ENCODE peak calls at places on chromosomes 12 and 14, in four cellular contexts. A is mesendoderm, F is H1, R is H9. S is an unnamed sample. For H3K79me2, the result is how much of the 10 kb centered on the place peaks cover.

GRCh38 chr12:25023808-25024207 is 74.9 kb upstream of the BCAT1 start:
- DNase-seq in A (no peak), F (no peak), R (no peak), S (no peak)

GRCh38 chr12:115934046-115934445 is 343.4 kb downstream of the MED13L start:
- DNase-seq in A (no peak), F (no peak), R (no peak), S (no peak)

GRCh38 chr12:5003025-5003666 is 40.5 kb upstream of the KCNA5 start:
- DNase-seq in A (peak), F (peak), R (peak), S (peak)

GRCh38 chr12:79344855-79345840 is 345.6 kb downstream of the PAWR start:
- DNase-seq in A (peak), F (no peak), R (peak), S (peak)

GRCh38 chr14:74941676-74942097 is 13.7 kb downstream of the PGF start:
- DNase-seq in A (no peak), F (no peak), R (no peak), S (no peak)

GRCh38 chr12:26101833-26102232 is 23.0 kb downstream of the BHLHE41 start:
- DNase-seq in A (peak), F (no peak), R (no peak), S (no peak)

GRCh38 chr14:40417777-40418401 is 985.7 kb upstream of the FBXO33 start:
- DNase-seq in A (peak), F (peak), R (peak), S (no peak)

GRCh38 chr14:91283666-91284065 is 39.2 kb upstream of the GPR68 start:
- DNase-seq in A (no peak), F (no peak), R (no peak), S (no peak)

GRCh38 chr12:50790081-50790480 is 26.2 kb downstream of the ATF1 start:
- DNase-seq in A (no peak), F (no peak), R (no peak), S (peak)
- H3K79me2 ChIP-seq in A (under half), F (under half), R (under half), S (under half)

DNA sequence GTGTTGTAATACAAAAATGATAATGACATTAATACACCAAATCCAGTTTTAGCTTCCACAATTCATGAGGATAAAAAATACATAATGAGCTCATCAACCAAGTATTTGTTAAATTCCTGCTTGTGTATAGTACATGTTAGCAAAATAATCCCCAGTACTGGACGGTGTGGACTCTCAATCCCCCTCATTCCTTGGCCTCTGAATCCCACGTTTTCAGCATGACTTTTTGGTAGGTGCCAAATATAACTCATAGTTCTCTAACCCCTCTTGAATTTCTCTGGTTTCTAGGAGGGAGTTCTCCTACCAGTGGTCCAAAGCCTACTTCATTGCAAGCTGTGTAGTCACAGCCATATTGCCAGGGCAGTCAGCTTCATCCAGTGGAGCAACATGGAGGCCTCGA is 41.4 kb upstream of the EPS8 start:
- DNase-seq in A (no peak), F (no peak), R (no peak), S (no peak)
- H2BK5ac ChIP-seq in A (no peak), F (no peak), R (no peak), S (no peak)

GRCh38 chr14:73761621-73762355 is 47.6 kb upstream of the PNMA1 start:
- DNase-seq in A (no peak), F (no peak), R (no peak), S (no peak)

GRCh38 chr14:73759714-73760597 is 45.8 kb upstream of the PNMA1 start:
- DNase-seq in A (peak), F (peak), R (peak), S (peak)

GRCh38 chr14:73762375-73762822 is 48.2 kb upstream of the PNMA1 start:
- DNase-seq in A (no peak), F (no peak), R (no peak), S (peak)

GRCh38 chr14:73759183-73759713 is 45.1 kb upstream of the PNMA1 start:
- DNase-seq in A (no peak), F (no peak), R (no peak), S (peak)

DNA sequence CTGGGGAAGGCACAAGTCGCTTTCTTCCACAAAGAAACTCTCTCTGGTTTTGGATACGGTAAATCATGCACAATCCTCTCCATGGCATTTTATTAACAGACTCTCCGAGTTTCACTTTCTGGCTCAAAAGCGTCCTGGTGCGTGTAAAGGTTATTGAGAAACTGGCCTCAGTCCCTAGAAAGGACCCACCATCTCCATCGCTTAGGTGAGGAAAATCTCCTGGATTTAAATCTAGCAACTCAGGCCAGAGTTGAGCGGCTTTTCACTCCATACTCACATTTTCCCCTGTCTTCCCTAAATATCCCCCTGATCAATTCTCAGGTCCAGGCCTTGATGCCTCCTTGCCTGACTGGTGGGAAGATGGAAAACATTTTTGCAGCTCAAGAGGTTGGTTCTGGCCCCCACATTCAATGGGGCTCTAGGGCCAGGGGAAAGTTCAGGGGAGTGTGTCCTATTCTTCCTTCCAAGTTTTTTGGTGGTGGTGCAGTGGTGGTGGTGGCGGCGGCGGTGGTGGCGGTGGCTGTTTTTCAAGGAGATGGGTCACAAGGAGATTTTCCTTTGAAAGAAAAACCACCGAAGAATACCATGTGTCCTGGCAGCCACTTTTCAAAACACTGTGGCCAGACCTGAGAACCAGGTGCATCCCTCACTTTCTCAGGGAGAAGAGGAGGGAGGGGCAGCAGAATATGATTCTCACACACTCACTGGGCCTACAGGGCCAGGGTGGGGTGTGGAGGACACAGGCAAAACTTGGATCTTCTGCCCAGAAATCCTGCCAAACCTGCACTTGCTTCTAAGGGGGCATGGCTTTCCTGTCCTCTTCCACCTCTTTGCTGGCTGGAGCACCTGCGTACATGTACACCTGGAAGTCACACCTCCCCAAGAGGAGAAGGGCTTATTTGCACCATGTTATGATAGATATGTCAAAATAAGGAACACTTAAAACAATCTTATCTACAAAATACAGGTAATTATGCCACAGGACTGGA is 46.7 kb upstream of the PNMA1 start:
- DNase-seq in A (no peak), F (no peak), R (no peak), S (no peak)
- H3K79me2 ChIP-seq in A (under half), F (under half), R (under half), S (under half)

GRCh38 chr12:28905220-28905940 is 243.7 kb upstream of the FAR2 start:
- DNase-seq in A (no peak), F (no peak), R (no peak), S (no peak)

DNA sequence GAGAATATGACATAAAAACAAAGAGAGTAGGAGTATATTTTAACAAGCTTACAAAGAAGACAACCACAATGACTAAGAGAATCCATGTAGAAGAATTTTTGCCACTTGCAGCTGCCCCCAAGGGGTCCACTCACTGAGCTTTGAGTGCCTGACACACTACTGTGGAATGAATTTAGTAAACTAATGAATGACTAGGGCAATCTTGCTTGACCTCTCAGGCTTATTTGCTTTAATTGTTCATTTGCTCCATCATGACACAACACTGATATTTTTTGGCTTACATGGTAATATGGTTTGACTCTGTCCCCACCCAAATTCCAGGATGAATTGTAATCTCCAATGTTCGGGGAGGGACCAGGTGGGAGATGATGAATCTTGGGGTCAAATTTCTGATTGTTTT is 249.1 kb upstream of the FAR2 start:
- DNase-seq in A (no peak), F (no peak), R (no peak), S (no peak)
- H2BK5ac ChIP-seq in A (no peak), F (no peak), R (no peak), S (no peak)

DNA sequence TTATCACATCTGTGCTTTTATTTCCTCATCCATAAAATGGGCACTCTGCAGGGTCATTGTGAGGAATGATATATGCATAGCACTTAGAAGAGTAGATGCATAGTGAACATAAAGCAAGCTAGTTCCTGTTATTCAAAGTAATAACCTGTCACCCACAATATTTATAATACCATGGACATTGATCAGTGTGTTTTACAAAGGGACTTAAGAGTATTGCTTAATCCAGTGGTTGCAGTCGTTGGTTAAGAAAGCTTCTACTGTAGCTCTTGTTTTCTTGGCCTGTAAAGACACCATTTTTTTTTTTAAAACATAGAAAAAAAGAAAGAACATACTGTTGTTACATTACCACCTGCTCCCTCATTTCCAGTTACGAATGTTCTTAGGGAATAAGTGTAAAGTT is 13.1 kb downstream of the METAP2 start:
- DNase-seq in A (no peak), F (no peak), R (no peak), S (no peak)
- H3K79me2 ChIP-seq in A (under half), F (under half), R (under half), S (under half)

GRCh38 chr14:105324871-105325270 is 10.3 kb downstream of the PACS2 start:
- DNase-seq in A (no peak), F (no peak), R (no peak), S (no peak)

GRCh38 chr14:105325303-105325702 is 10.8 kb downstream of the PACS2 start:
- DNase-seq in A (no peak), F (no peak), R (no peak), S (no peak)

GRCh38 chr14:105322791-105323556 is 8.4 kb downstream of the PACS2 start:
- DNase-seq in A (no peak), F (no peak), R (peak), S (no peak)

GRCh38 chr14:105324080-105324778 is 9.7 kb downstream of the PACS2 start:
- DNase-seq in A (no peak), F (peak), R (no peak), S (no peak)

DNA sequence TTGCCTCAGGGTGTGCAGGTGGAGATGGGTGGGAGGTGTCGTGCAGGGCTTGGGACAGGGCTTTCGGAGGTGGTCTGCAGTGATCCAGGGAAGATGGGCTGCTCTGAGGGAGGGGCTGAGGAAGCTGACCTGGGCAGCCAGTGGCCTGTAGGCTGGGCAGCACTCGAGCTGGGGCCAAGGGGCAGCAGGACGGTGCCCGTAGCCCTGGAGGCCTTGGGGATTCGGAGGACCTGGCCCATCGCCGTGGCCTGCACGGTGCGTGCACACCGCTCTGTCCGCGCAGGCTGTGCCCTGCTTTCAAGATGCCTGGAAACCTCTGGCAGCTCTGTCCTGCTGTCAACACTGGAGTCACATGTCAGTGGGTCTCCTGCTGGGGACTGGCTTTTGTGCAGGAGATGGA is 9.1 kb downstream of the PACS2 start:
- DNase-seq in A (no peak), F (no peak), R (no peak), S (no peak)
- H2BK5ac ChIP-seq in A (no peak), F (peak), R (no peak), S (no peak)

GRCh38 chr12:66196806-66197205 is 7.8 kb downstream of the IRAK3 start:
- DNase-seq in A (no peak), F (no peak), R (no peak), S (no peak)
- H3K79me2 ChIP-seq in A (under half), F (under half), R (under half), S (under half)

GRCh38 chr12:119153477-119154434 is 25.0 kb upstream of the HSPB8 start:
- DNase-seq in A (peak), F (peak), R (peak), S (peak)

GRCh38 chr12:119157528-119157927 is 21.2 kb upstream of the HSPB8 start:
- DNase-seq in A (no peak), F (no peak), R (no peak), S (no peak)

GRCh38 chr12:119158004-119158776 is 20.5 kb upstream of the HSPB8 start:
- DNase-seq in A (no peak), F (no peak), R (no peak), S (no peak)

GRCh38 chr12:119154435-119154818 is 24.3 kb upstream of the HSPB8 start:
- DNase-seq in A (peak), F (peak), R (peak), S (peak)

GRCh38 chr12:119156401-119156800 is 22.3 kb upstream of the HSPB8 start:
- DNase-seq in A (peak), F (peak), R (peak), S (no peak)
- H2BK5ac ChIP-seq in A (no peak), F (no peak), R (no peak), S (no peak)